ENCODE peak calls at places on chromosomes 12 and 14, in six cellular contexts. C is NCI-H345, Q is ELR, R is fibroblast of the aortic adventitia, Y is H4, O is RCC 7860. G is an unnamed sample.
A peak's percentile ranks its signal among the peaks of the same experiment; 100 is the strongest.

GRCh38 chr14:99011385-99011784 is 260.6 kb downstream of the BCL11B start:
- DNase-seq in Y (no peak), O (no peak), Q (no peak), C (no peak), R (no peak), G (no peak)

GRCh38 chr14:73269729-73270651 is 32.7 kb downstream of the PAPLN start:
- DNase-seq in R (peak; percentile 35), Y (no peak), O (peak; percentile 39), Q (peak; percentile 56), C (no peak), G (no peak)

GRCh38 chr12:104055686-104056388 is 5.8 kb upstream of the GLT8D2 start:
- DNase-seq in O (no peak), Y (peak; percentile 75), Q (no peak), C (no peak), R (peak; percentile 84), G (no peak)

GRCh38 chr12:21989819-21990412 is 48.7 kb upstream of the ABCC9 start:
- DNase-seq in Y (no peak), C (peak; percentile 1), O (no peak), Q (peak; percentile 67), R (peak; percentile 82), G (peak; percentile 53)

GRCh38 chr12:108832730-108833354 is 24.5 kb downstream of the SSH1 start:
- DNase-seq in R (peak; percentile 97), C (no peak), O (peak; percentile 54), Y (no peak), Q (peak; percentile 79), G (peak; percentile 86)

GRCh38 chr12:107539196-107539939 is 146.2 kb upstream of the PWP1 start:
- DNase-seq in Q (no peak), C (no peak), Y (no peak), O (no peak), R (no peak), G (no peak)

GRCh38 chr12:2997989-2998670 is 38.9 kb downstream of the TEAD4 start:
- DNase-seq in C (no peak), R (peak; percentile 28), Q (no peak), O (no peak), Y (no peak), G (no peak)

GRCh38 chr14:49754570-49755097 is 13.3 kb upstream of the KLHDC2 start:
- DNase-seq in C (no peak), Y (no peak), Q (peak; percentile 33), R (no peak), O (no peak), G (no peak)

GRCh38 chr12:56957229-56958052 is at the start of gene RDH16:
- DNase-seq in R (no peak), Y (no peak), Q (no peak), O (no peak), C (peak; percentile 27), G (no peak)

GRCh38 chr12:27221625-27222387 is 22.3 kb upstream of the STK38L start:
- DNase-seq in Y (no peak), R (no peak), O (no peak), Q (no peak), C (no peak), G (no peak)